ENCODE peak calls at places on chromosomes 16 and 17, in nine cellular contexts. K is left ventricle myocardium inferior, R is breast epithelium, W is fibroblast of lung, B is psoas muscle, M is right atrium auricular region, X is GM06990, V is SK-N-SH, Q is heart right ventricle. J is an unnamed sample.
A peak's percentile ranks its signal among the peaks of the same experiment; 100 is the strongest.

GRCh38 chr17:21375757-21376584 is at the start of gene KCNJ12:
- DNase-seq in K (peak; percentile 52), R (no peak), W (peak; percentile 9), B (peak; percentile 71), M (no peak), X (peak; percentile 35), V (peak; percentile 79), Q (peak; percentile 58), J (no peak)

GRCh38 chr16:56354746-56355145 is 70.6 kb downstream of the AMFR start:
- DNase-seq in K (no peak), R (peak; percentile 33), W (no peak), B (peak; percentile 39), M (peak; percentile 56), X (no peak), V (peak; percentile 11), Q (no peak), J (no peak)

GRCh38 chr16:16025214-16025968 is 76.0 kb downstream of the ABCC1 start:
- DNase-seq in K (no peak), R (peak; percentile 58), W (peak; percentile 92), B (no peak), M (peak; percentile 65), X (peak; percentile 50), V (no peak), Q (no peak), J (peak; percentile 46)

GRCh38 chr16:14347706-14348105 is 276.6 kb downstream of the MRTFB start:
- DNase-seq in K (peak; percentile 69), R (no peak), W (no peak), B (no peak), M (no peak), X (no peak), V (no peak), Q (peak; percentile 62), J (peak; percentile 80)

GRCh38 chr16:27880312-27880711 is 183.2 kb downstream of the GSG1L start:
- DNase-seq in K (no peak), R (no peak), W (no peak), B (no peak), M (no peak), X (no peak), V (peak; percentile 41), Q (no peak), J (no peak)

GRCh38 chr17:27263386-27263785 is 30.5 kb upstream of the WSB1 start:
- DNase-seq in K (no peak), R (no peak), W (no peak), B (no peak), M (no peak), X (no peak), V (no peak), Q (no peak), J (no peak)

GRCh38 chr17:51914613-51915012 is 243.9 kb downstream of the CA10 start:
- DNase-seq in K (no peak), R (no peak), W (no peak), B (no peak), M (no peak), X (no peak), V (no peak), Q (no peak), J (no peak)

GRCh38 chr17:34146440-34147043 is 108.5 kb upstream of the CCL2 start:
- DNase-seq in K (peak; percentile 48), R (peak; percentile 80), W (no peak), B (no peak), M (no peak), X (no peak), V (peak; percentile 64), Q (peak; percentile 53), J (peak; percentile 32)

GRCh38 chr16:50641818-50642187 is 39.3 kb downstream of the SNX20 start:
- DNase-seq in K (no peak), R (no peak), W (no peak), B (no peak), M (no peak), X (no peak), V (no peak), Q (no peak), J (no peak)

GRCh38 chr16:50640919-50641817 is 39.9 kb downstream of the SNX20 start:
- DNase-seq in K (no peak), R (no peak), W (no peak), B (no peak), M (no peak), X (no peak), V (no peak), Q (no peak), J (no peak)

GRCh38 chr16:50644245-50644644 is 36.9 kb downstream of the SNX20 start:
- DNase-seq in K (no peak), R (no peak), W (no peak), B (no peak), M (no peak), X (no peak), V (no peak), Q (no peak), J (no peak)

GRCh38 chr16:50643192-50643591 is 37.9 kb downstream of the SNX20 start:
- DNase-seq in K (no peak), R (no peak), W (no peak), B (no peak), M (no peak), X (no peak), V (peak; percentile 47), Q (no peak), J (no peak)

DNA sequence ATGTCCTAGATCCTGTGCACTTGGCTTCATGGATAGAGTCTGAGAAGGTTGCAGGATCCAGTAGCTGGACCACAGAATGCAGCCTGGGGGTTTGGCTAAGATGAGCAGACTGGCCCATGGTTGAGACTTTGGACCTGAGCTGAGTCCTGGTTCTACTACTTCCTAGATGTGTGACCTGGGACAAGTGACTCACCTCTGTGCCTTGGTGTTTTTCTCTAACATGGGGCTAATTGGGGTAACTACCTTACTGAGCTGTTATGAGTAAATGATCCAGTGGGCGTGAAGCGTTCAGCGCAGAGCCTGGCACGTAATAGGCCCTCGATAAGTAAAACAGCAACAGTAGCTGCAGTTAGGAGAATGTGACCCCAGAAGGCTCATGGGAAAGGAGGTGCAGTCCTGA is 38.8 kb downstream of the SNX20 start:
- DNase-seq in K (no peak), R (no peak), W (no peak), B (no peak), M (no peak), X (no peak), V (no peak), Q (no peak), J (no peak)
- H3K27me3 ChIP-seq in K (peaks cover 50% of the 10 kb centered on the region), R (no peaks in the 10 kb centered on the region), W (peaks cover 4% of the 10 kb centered on the region), B (peaks cover 2% of the 10 kb centered on the region), M (no peaks in the 10 kb centered on the region), X (no peaks in the 10 kb centered on the region), V (no peaks in the 10 kb centered on the region), Q (peaks cover 21% of the 10 kb centered on the region), J (no peaks in the 10 kb centered on the region)

DNA sequence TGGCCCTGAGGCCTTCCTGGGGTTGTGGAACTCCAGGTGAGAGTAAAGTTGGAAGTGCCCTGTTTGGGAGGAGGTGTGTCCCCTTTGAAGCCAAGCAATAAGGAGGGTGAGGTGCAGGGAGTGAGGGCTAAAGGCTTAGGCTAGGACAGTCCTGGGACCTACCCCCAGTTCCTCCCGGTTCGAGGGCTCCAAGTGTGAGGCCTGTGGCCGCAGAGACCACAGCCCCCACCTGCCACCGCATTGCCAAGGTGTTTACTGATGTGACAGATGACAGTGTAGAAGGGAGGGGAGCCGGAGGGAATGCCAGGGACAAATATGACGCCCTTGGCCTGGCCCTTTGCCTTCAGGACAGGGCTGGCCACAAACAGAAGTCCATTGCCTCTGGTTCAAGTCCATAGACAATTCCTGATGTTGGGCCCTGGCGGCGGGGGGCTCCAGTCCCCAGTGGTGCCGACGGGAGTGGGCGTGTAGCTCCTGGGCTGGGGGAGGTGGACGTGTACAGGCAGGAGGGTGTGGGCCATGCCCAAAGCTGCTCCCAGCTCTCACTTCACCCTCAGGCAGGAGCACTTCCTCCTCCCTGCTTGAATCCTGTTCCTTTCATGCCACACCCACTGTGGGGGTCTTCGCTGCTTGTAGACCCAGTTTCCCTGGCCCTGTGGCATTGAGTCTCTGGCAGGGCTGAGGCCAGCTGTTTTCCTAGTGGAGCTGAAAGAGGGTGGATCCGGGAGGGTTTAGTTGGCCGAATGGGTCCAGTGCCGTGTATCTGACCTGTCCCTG is 3.2 kb downstream of the ADORA2B start:
- DNase-seq in K (no peak), R (no peak), W (no peak), B (no peak), M (no peak), X (no peak), V (no peak), Q (no peak), J (no peak)
- H3K4me3 ChIP-seq in K (no peak overlapping the region), R (no peak overlapping the region), W (no peak overlapping the region), B (no peak overlapping the region), M (no peak overlapping the region), X (no peak overlapping the region), V (no peak overlapping the region), Q (no peak overlapping the region), J (no peak overlapping the region)

DNA sequence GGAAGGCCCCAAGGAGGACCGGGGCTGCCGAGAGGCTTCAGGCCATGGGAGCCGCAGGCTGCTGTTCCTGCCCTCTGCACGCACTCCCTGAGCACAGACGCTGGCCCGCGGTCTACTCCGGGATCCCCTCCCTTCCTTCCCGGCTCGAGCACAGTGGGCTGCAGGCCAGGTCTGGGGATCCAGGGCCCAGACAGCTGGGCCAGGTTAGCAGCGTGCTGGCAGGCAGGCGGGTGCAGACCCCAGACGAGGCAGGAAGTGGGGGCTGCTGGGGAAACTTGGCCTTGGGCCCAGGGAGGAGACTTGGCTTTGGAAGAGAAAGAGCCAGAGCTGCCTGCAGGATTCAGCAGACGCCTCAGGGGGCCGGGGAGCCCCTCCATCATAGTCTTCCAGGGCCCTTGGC is 30.2 kb upstream of the ABCC3 start:
- DNase-seq in K (peak; percentile 75), R (no peak), W (peak; percentile 75), B (peak; percentile 79), M (peak; percentile 70), X (no peak), V (peak; percentile 99), Q (peak; percentile 82), J (peak; percentile 16)
- H3K27me3 ChIP-seq in K (peaks cover 32% of the 10 kb centered on the region), R (no peaks in the 10 kb centered on the region), W (peaks cover 26% of the 10 kb centered on the region), B (no peaks in the 10 kb centered on the region), M (no peaks in the 10 kb centered on the region), X (peaks cover 3% of the 10 kb centered on the region), V (no peaks in the 10 kb centered on the region), Q (peaks cover 7% of the 10 kb centered on the region), J (no peaks in the 10 kb centered on the region)

GRCh38 chr17:63817736-63818385 is 9.4 kb upstream of the PSMC5 start:
- DNase-seq in K (peak; percentile 12), R (no peak), W (no peak), B (no peak), M (no peak), X (no peak), V (no peak), Q (no peak), J (no peak)

GRCh38 chr17:63819131-63819530 is 8.1 kb upstream of the PSMC5 start:
- DNase-seq in K (no peak), R (no peak), W (no peak), B (no peak), M (no peak), X (no peak), V (no peak), Q (no peak), J (no peak)

GRCh38 chr17:63816669-63817068 is 10.6 kb upstream of the PSMC5 start:
- DNase-seq in K (no peak), R (no peak), W (peak; percentile 66), B (no peak), M (no peak), X (no peak), V (no peak), Q (no peak), J (no peak)

GRCh38 chr17:63819585-63820537 is 7.4 kb upstream of the PSMC5 start:
- DNase-seq in K (peak; percentile 13), R (no peak), W (no peak), B (no peak), M (no peak), X (no peak), V (no peak), Q (no peak), J (no peak)

DNA sequence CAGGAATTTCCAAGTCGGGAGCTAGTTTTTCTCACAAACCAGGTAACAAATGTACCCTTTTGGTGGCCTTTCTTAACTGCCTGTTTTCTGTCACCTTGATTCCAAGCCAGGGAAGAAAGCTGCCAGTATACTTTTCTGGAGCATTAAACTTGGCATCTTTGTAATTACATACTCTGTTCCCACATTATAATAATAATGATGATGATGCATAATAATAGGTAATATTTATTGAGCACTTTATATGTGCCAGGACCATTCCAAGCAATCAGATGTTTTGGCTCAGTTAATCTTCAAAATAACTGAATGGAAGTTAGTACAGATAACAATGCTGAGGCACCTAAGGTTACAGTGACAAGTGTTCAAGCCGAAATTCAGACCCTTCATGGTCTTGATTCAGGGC is 11.1 kb upstream of the PSMC5 start:
- DNase-seq in K (no peak), R (no peak), W (no peak), B (no peak), M (no peak), X (no peak), V (no peak), Q (no peak), J (no peak)
- H3K4me3 ChIP-seq in K (no peak overlapping the region), R (no peak overlapping the region), W (no peak overlapping the region), B (no peak overlapping the region), M (no peak overlapping the region), X (no peak overlapping the region), V (no peak overlapping the region), Q (no peak overlapping the region), J (no peak overlapping the region)